ENCODE peak calls at places on chromosomes 3 and 15, in five cellular contexts. A is AG04450, E is dorsolateral prefrontal cortex, K is A549, P is hepatocyte. Y is an unnamed sample.
A peak's percentile ranks its signal among the peaks of the same experiment; 100 is the strongest.

GRCh38 chr15:93047621-93048425 is 41.2 kb downstream of the RGMA start:
- DNase-seq in A (no peak), E (no peak), K (no peak), P (no peak), Y (peak; percentile 29)

GRCh38 chr15:92451225-92451825 is 57.6 kb downstream of the ST8SIA2 start:
- DNase-seq in A (peak; percentile 7), E (no peak), K (peak; percentile 13), P (no peak), Y (no peak)

GRCh38 chr15:57505056-57505713 is 86.5 kb upstream of the MYZAP start:
- DNase-seq in A (no peak), E (no peak), K (peak; percentile 55), P (no peak), Y (peak; percentile 75)

GRCh38 chr15:77144028-77144427 is 73.1 kb upstream of the TSPAN3 start:
- DNase-seq in A (no peak), E (no peak), K (no peak), P (no peak), Y (no peak)

GRCh38 chr3:52055537-52056351 is 627 bp downstream of the DUSP7 start:
- DNase-seq in A (no peak), E (no peak), K (peak; percentile 74), P (peak; percentile 82), Y (peak; percentile 49)

GRCh38 chr15:63233667-63234419 is 43.6 kb upstream of the APH1B start:
- DNase-seq in A (no peak), E (no peak), K (peak; percentile 32), P (no peak), Y (peak; percentile 41)

GRCh38 chr15:37017031-37017625 is 83.2 kb downstream of the MEIS2 start:
- DNase-seq in A (no peak), E (no peak), K (no peak), P (no peak), Y (no peak)

GRCh38 chr3:87867001-87867400 is 191.8 kb downstream of the CGGBP1 start:
- DNase-seq in A (no peak), E (no peak), K (no peak), P (no peak), Y (no peak)

GRCh38 chr3:48592519-48593087 is 2.5 kb downstream of the COL7A1 start:
- DNase-seq in A (no peak), E (no peak), K (no peak), P (no peak), Y (no peak)

GRCh38 chr3:118909751-118910150 is 124.9 kb downstream of the IGSF11 start:
- DNase-seq in A (no peak), E (no peak), K (peak; percentile 13), P (no peak), Y (no peak)

GRCh38 chr15:67873777-67874176 is 33.9 kb upstream of the RNU6-1 start:
- DNase-seq in A (no peak), E (no peak), K (no peak), P (no peak), Y (no peak)

GRCh38 chr3:20645340-20645739 is 459.3 kb upstream of the SGO1 start:
- DNase-seq in A (no peak), E (no peak), K (no peak), P (no peak), Y (no peak)

GRCh38 chr3:125123906-125124305 is 68.1 kb upstream of the HEG1 start:
- DNase-seq in A (no peak), E (no peak), K (no peak), P (no peak), Y (no peak)

GRCh38 chr15:72781621-72782020 is 1.9 kb downstream of the ADPGK start:
- DNase-seq in A (no peak), E (no peak), K (no peak), P (no peak), Y (no peak)
- H3K4me3 ChIP-seq in A (no peak overlapping the region), E (peak overlapping the region; percentile 98), K (no peak overlapping the region), P (no peak overlapping the region), Y (peak overlapping the region; percentile 64)

GRCh38 chr3:55630921-55631299 is 143.8 kb upstream of the WNT5A start:
- DNase-seq in A (no peak), E (no peak), K (no peak), P (no peak), Y (no peak)
- TF ChIP-seq CTCF in A (no peak), E (no peak), K (no peak), P (no peak), Y (no peak)

GRCh38 chr3:14718539-14718938 is 43.6 kb downstream of the C3orf20 start:
- DNase-seq in A (no peak), E (no peak), K (no peak), P (no peak), Y (no peak)
- H3K4me3 ChIP-seq in A (no peak overlapping the region), E (no peak overlapping the region), K (no peak overlapping the region), P (no peak overlapping the region), Y (no peak overlapping the region)

DNA sequence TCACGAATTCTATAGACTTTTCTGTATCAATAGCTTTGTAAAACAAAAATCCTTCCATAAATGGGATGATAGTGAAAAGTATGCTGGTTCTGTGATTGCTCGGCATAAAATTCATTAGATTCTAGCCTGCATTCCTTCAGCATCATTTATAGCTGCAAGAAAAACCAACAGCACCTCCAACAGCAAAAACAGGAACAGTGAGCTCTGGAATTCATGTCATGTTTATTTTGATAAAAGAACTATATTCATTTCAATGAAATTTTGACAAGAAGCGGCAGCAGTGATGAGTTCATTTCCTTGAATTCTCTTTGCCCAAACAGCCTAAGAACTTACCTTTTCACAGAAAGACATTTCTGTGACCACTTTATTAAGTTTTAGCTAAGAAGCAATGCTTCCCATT is 515.2 kb upstream of the CCDC54 start:
- DNase-seq in A (no peak), E (no peak), K (no peak), P (no peak), Y (no peak)
- TF ChIP-seq CTCF in A (peak; percentile 50), E (peak; percentile 24), K (no peak), P (peak; percentile 29), Y (no peak)

GRCh38 chr3:127134466-127134865 is 58.5 kb upstream of the PRR23E start:
- DNase-seq in A (no peak), E (no peak), K (no peak), P (no peak), Y (no peak)

GRCh38 chr3:127134887-127135240 is 58.1 kb upstream of the PRR23E start:
- DNase-seq in A (no peak), E (no peak), K (no peak), P (no peak), Y (no peak)

GRCh38 chr3:127136024-127136600 is 56.8 kb upstream of the PRR23E start:
- DNase-seq in A (no peak), E (no peak), K (no peak), P (no peak), Y (no peak)

GRCh38 chr3:127136706-127137105 is 56.2 kb upstream of the PRR23E start:
- DNase-seq in A (no peak), E (no peak), K (no peak), P (no peak), Y (no peak)

DNA sequence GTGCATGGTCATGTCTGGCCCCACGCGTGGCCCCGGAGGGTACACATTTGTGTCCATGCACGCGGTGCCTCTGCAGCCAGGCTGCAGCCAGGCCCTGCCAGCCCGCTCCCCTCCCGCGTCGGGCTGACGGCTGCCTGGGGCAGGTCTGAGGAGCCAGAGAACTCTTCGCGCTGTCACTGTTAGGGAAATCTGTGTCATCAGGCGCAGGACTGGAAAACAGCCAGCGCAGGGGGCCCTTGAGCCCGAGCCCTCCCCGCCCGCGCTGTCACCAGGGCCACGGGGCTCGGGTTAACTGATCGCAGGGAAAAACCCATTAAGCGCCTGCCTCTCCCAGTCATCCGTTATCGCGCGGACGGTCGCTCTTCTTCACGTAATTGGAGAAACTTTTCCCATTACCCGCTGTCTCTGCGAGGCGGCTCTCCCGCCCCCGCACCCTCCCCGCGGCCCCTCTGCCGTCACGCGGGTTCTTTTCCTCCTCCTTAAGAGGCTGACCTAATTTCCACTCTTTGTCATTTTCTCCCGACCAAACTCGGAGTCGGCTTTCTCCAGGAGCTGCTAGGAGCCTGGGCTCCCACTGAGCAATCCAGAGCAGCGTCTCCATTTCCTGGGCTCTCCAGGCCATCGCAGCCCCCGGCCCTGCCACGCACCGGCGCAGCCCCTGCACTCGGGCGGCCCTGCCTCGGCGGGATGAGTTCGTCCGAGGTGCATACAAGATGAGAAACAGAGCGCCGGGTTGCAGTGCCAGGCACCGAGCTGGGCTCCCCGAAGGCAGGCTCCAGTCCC is 57.5 kb upstream of the PRR23E start:
- DNase-seq in A (no peak), E (no peak), K (no peak), P (peak; percentile 56), Y (no peak)
- H3K4me3 ChIP-seq in A (no peak overlapping the region), E (peak overlapping the region; percentile 36), K (peak overlapping the region; percentile 21), P (no peak overlapping the region), Y (no peak overlapping the region)

GRCh38 chr15:44537728-44538240 is 837 bp downstream of the EIF3J start:
- DNase-seq in A (no peak), E (no peak), K (peak; percentile 48), P (peak; percentile 47), Y (no peak)
- TF ChIP-seq CTCF in A (no peak), E (no peak), K (no peak), P (no peak), Y (no peak)

Y was measured in PC-9.